ENCODE peak calls at places on chromosomes 13 and 19, in eight cellular contexts. O is T-helper 9 cell; J is type B pancreatic cell; B is activated CD4-positive, alpha-beta T cell treated with anti-CD3 and anti-CD28 coated beads, Interleukin-2, amount 10 ng/mL, durations not matched to agents 7 days and 5 days; R is cardiac muscle cell; F is endothelial cell; T is Right ventricle myocardium superior; A is stimulated activated CD8-positive, alpha-beta memory T cell treated with anti-CD3 and anti-CD28 coated beads, Interleukin-15, amount 100 ng/mL, for 4 hours. U is an unnamed sample.

GRCh38 chr13:82900453-82900852 is 981.8 kb downstream of the SLITRK1 start:
- DNase-seq in R (no peak), A (no peak), F (no peak), J (no peak), B (no peak), O (no peak), T (no peak), U (no peak)

GRCh38 chr19:1634242-1634937 is 18.0 kb downstream of the TCF3 start:
- DNase-seq in T (no peak), J (no peak), B (no peak), A (no peak), R (no peak), O (no peak), F (no peak), U (no peak)

GRCh38 chr13:77386880-77387606 is 60.1 kb upstream of the MYCBP2 start:
- DNase-seq in F (no peak), J (no peak), R (peak), O (no peak), A (no peak), T (no peak), B (no peak), U (peak)

GRCh38 chr13:27595055-27595811 is 25.1 kb downstream of the LNX2 start:
- DNase-seq in J (no peak), A (no peak), T (no peak), R (no peak), F (no peak), O (no peak), B (no peak), U (no peak)

GRCh38 chr19:6668696-6669095 is 1.3 kb downstream of the TNFSF14 start:
- DNase-seq in J (no peak), B (no peak), A (peak), F (no peak), T (no peak), R (no peak), O (no peak), U (no peak)

GRCh38 chr13:43848250-43848649 is 31.3 kb downstream of the CCDC122 start:
- DNase-seq in O (no peak), F (no peak), A (no peak), R (peak), T (no peak), J (no peak), B (no peak), U (no peak)

GRCh38 chr13:69199664-69200063 is 908.0 kb upstream of the ATXN8OS start:
- DNase-seq in R (no peak), A (no peak), O (no peak), B (no peak), T (no peak), F (no peak), J (no peak), U (no peak)

GRCh38 chr13:29594710-29595379 is 643 bp downstream of the SLC7A1 start:
- DNase-seq in B (peak), R (peak), F (peak), O (peak), A (peak), J (peak), T (peak), U (peak)

GRCh38 chr13:72536668-72537399 is 190.6 kb downstream of the MZT1 start:
- DNase-seq in B (no peak), R (peak), F (no peak), O (no peak), J (no peak), T (no peak), A (no peak), U (no peak)

GRCh38 chr13:45219123-45219891 is 18.5 kb upstream of the KCTD4 start:
- DNase-seq in B (no peak), R (no peak), O (no peak), T (no peak), F (no peak), J (no peak), A (no peak), U (no peak)

GRCh38 chr19:47707135-47707925 is 5.9 kb upstream of the EHD2 start:
- DNase-seq in T (peak), J (no peak), R (peak), O (peak), A (no peak), B (peak), F (peak), U (peak)

GRCh38 chr13:94480672-94481145 is 1.2 kb upstream of the DCT start:
- DNase-seq in B (no peak), F (no peak), R (peak), O (no peak), A (no peak), T (no peak), J (no peak), U (peak)

GRCh38 chr13:112688560-112689497 is 1.0 kb upstream of the ATP11A start:
- DNase-seq in O (peak), A (peak), B (peak), T (no peak), F (no peak), J (no peak), R (no peak), U (no peak)

GRCh38 chr13:36515466-36515865 is 83.2 kb downstream of the CCNA1 start:
- DNase-seq in F (no peak), R (no peak), B (no peak), A (no peak), O (no peak), T (no peak), J (no peak), U (no peak)

GRCh38 chr19:33684550-33685303 is 63.0 kb downstream of the CHST8 start:
- DNase-seq in B (no peak), F (no peak), T (no peak), O (no peak), J (no peak), A (no peak), R (no peak), U (no peak)